ENCODE peak calls at places on chromosomes 6 and 20, in four cellular contexts. One of them, this sample, is unnamed.

GRCh38 chr6:10414766-10415592 is at the start of gene TFAP2A:
- DNase-seq in choroid plexus epithelial cell: no peak
- DNase-seq in lower lobe of right lung: no peak
- DNase-seq in fibroblast of the aortic adventitia: peak; percentile 73
- DNase-seq in this sample: peak; percentile 59

GRCh38 chr20:17626217-17627007 is 55.6 kb downstream of the RRBP1 start:
- DNase-seq in fibroblast of the aortic adventitia: no peak
- DNase-seq in choroid plexus epithelial cell: no peak
- DNase-seq in lower lobe of right lung: peak; percentile 53
- DNase-seq in this sample: no peak

GRCh38 chr20:21632031-21632430 is 73.4 kb upstream of the PAX1 start:
- DNase-seq in fibroblast of the aortic adventitia: no peak
- DNase-seq in choroid plexus epithelial cell: no peak
- DNase-seq in lower lobe of right lung: no peak
- DNase-seq in this sample: no peak

GRCh38 chr6:149182262-149182661 is 135.2 kb upstream of the TAB2 start:
- DNase-seq in choroid plexus epithelial cell: no peak
- DNase-seq in fibroblast of the aortic adventitia: peak; percentile 59
- DNase-seq in lower lobe of right lung: no peak
- DNase-seq in this sample: peak; percentile 30

GRCh38 chr6:140480852-140481251 is 1106.4 kb upstream of the CITED2 start:
- DNase-seq in lower lobe of right lung: no peak
- DNase-seq in choroid plexus epithelial cell: peak; percentile 56
- DNase-seq in fibroblast of the aortic adventitia: peak; percentile 86
- DNase-seq in this sample: peak; percentile 61

GRCh38 chr6:1581120-1581991 is 28.4 kb upstream of the FOXC1 start:
- DNase-seq in fibroblast of the aortic adventitia: no peak
- DNase-seq in lower lobe of right lung: no peak
- DNase-seq in choroid plexus epithelial cell: no peak
- DNase-seq in this sample: no peak

GRCh38 chr6:139117734-139118133 is 17.1 kb upstream of the HECA start:
- DNase-seq in lower lobe of right lung: no peak
- DNase-seq in fibroblast of the aortic adventitia: no peak
- DNase-seq in choroid plexus epithelial cell: peak; percentile 34
- DNase-seq in this sample: no peak

GRCh38 chr6:53090576-53090975 is 25.4 kb downstream of the FBXO9 start:
- DNase-seq in lower lobe of right lung: no peak
- DNase-seq in choroid plexus epithelial cell: no peak
- DNase-seq in fibroblast of the aortic adventitia: peak; percentile 33
- DNase-seq in this sample: peak; percentile 14

GRCh38 chr6:24205020-24205492 is 79.0 kb downstream of the NRSN1 start:
- DNase-seq in choroid plexus epithelial cell: peak; percentile 66
- DNase-seq in fibroblast of the aortic adventitia: peak; percentile 44
- DNase-seq in lower lobe of right lung: no peak
- DNase-seq in this sample: peak; percentile 62

GRCh38 chr6:36844232-36845170 is 5.3 kb upstream of the CPNE5 start:
- DNase-seq in lower lobe of right lung: no peak
- DNase-seq in fibroblast of the aortic adventitia: no peak
- DNase-seq in choroid plexus epithelial cell: no peak
- DNase-seq in this sample: no peak

GRCh38 chr20:59120491-59120890 is 43.1 kb upstream of the ZNF831 start:
- DNase-seq in fibroblast of the aortic adventitia: no peak
- DNase-seq in choroid plexus epithelial cell: no peak
- DNase-seq in lower lobe of right lung: no peak
- DNase-seq in this sample: no peak

GRCh38 chr6:99467509-99468106 is 42.5 kb upstream of the PNISR start:
- DNase-seq in lower lobe of right lung: no peak
- DNase-seq in fibroblast of the aortic adventitia: peak; percentile 52
- DNase-seq in choroid plexus epithelial cell: peak; percentile 48
- DNase-seq in this sample: peak; percentile 49

GRCh38 chr6:29763491-29764289 is 40.5 kb downstream of the HLA-F start:
- DNase-seq in lower lobe of right lung: no peak
- DNase-seq in choroid plexus epithelial cell: peak; percentile 74
- DNase-seq in fibroblast of the aortic adventitia: peak; percentile 90
- DNase-seq in this sample: peak; percentile 89

GRCh38 chr6:26552640-26553189 is 14.5 kb downstream of the HMGN4 start:
- DNase-seq in fibroblast of the aortic adventitia: no peak
- DNase-seq in choroid plexus epithelial cell: no peak
- DNase-seq in lower lobe of right lung: no peak
- DNase-seq in this sample: no peak

GRCh38 chr6:26554669-26555504 is 16.7 kb downstream of the HMGN4 start:
- DNase-seq in lower lobe of right lung: no peak
- DNase-seq in fibroblast of the aortic adventitia: peak; percentile 72
- DNase-seq in choroid plexus epithelial cell: peak; percentile 71
- DNase-seq in this sample: peak; percentile 64

GRCh38 chr6:26555505-26556262 is 17.5 kb downstream of the HMGN4 start:
- DNase-seq in lower lobe of right lung: no peak
- DNase-seq in choroid plexus epithelial cell: peak; percentile 56
- DNase-seq in fibroblast of the aortic adventitia: no peak
- DNase-seq in this sample: no peak

GRCh38 chr6:26553264-26553738 is 15.1 kb downstream of the HMGN4 start:
- DNase-seq in choroid plexus epithelial cell: peak; percentile 81
- DNase-seq in fibroblast of the aortic adventitia: peak; percentile 88
- DNase-seq in lower lobe of right lung: peak; percentile 64
- DNase-seq in this sample: peak; percentile 81

DNA sequence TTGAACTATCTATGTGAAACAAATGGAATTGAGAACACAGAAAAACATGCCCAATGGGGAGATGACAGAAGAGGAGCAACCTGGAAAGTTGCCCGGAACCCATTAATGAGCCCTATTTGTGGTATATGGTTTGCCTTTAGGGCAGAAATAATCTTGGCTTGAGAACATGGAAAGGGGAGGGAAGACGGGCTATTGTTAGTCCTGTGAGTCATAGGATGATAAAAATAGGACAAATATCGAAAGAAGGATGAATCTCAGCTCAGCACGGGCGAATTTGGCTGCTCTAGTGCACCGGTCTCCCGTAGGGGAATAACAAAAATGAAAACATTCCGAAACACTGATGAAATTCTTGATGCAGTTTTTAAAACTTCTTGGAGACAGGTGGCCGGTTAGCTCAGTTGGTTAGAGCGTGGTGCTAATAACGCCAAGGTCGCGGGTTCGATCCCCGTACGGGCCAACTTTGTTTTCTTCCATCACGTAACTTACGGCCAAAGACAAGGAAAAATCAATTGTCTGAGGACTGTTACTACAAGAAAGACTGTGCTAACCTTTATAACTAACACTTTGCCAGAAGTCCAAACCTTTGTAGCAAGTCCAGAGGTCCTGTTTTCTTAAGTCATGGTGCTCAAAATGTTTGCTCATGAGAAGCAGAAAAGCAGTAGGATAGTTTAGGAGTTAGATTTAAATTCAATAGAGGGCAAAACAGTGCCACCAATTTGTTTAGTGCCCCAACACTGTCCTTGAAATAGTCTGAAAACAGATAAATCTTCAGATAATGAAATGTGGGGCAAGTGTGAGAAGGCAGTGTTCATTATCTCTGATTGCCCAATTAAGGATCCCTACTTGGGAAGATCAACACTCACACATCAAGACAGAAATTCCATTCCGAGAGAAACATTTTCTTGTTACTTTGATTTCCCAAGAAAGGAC is 15.8 kb downstream of the HMGN4 start:
- DNase-seq in choroid plexus epithelial cell: peak; percentile 96
- DNase-seq in lower lobe of right lung: peak; percentile 77
- DNase-seq in fibroblast of the aortic adventitia: peak; percentile 99
- DNase-seq in this sample: peak; percentile 96
- H3K4me3 ChIP-seq in choroid plexus epithelial cell: peak overlapping the region; percentile 60
- H3K4me3 ChIP-seq in lower lobe of right lung: peak overlapping the region; percentile 55
- H3K4me3 ChIP-seq in fibroblast of the aortic adventitia: peak overlapping the region; percentile 59
- H3K4me3 ChIP-seq in this sample: peak overlapping the region; percentile 61

GRCh38 chr6:135182120-135182992 is 1.2 kb downstream of the MYB start:
- DNase-seq in choroid plexus epithelial cell: no peak
- DNase-seq in lower lobe of right lung: peak; percentile 64
- DNase-seq in fibroblast of the aortic adventitia: peak; percentile 13
- DNase-seq in this sample: no peak

GRCh38 chr6:135185483-135185882 is 4.4 kb downstream of the MYB start:
- DNase-seq in lower lobe of right lung: no peak
- DNase-seq in fibroblast of the aortic adventitia: no peak
- DNase-seq in choroid plexus epithelial cell: no peak
- DNase-seq in this sample: no peak

GRCh38 chr6:135182993-135183531 is 2.0 kb downstream of the MYB start:
- DNase-seq in choroid plexus epithelial cell: no peak
- DNase-seq in lower lobe of right lung: peak; percentile 70
- DNase-seq in fibroblast of the aortic adventitia: no peak
- DNase-seq in this sample: no peak

GRCh38 chr6:135181333-135182119 is 418 bp downstream of the MYB start:
- DNase-seq in fibroblast of the aortic adventitia: peak; percentile 22
- DNase-seq in lower lobe of right lung: no peak
- DNase-seq in choroid plexus epithelial cell: no peak
- DNase-seq in this sample: no peak

GRCh38 chr6:135183532-135184440 is 2.7 kb downstream of the MYB start:
- DNase-seq in choroid plexus epithelial cell: peak; percentile 70
- DNase-seq in lower lobe of right lung: peak; percentile 66
- DNase-seq in fibroblast of the aortic adventitia: peak; percentile 24
- DNase-seq in this sample: peak; percentile 57
- TF ChIP-seq CTCF in choroid plexus epithelial cell: peak; percentile 78
- TF ChIP-seq CTCF in lower lobe of right lung: peak; percentile 55
- TF ChIP-seq CTCF in fibroblast of the aortic adventitia: peak; percentile 56
- TF ChIP-seq CTCF in this sample: peak; percentile 66

GRCh38 chr20:9672976-9673375 is 158.6 kb downstream of the LAMP5 start:
- DNase-seq in fibroblast of the aortic adventitia: no peak
- DNase-seq in lower lobe of right lung: no peak
- DNase-seq in choroid plexus epithelial cell: no peak
- DNase-seq in this sample: no peak
- H3K4me3 ChIP-seq in fibroblast of the aortic adventitia: no peak overlapping the region
- H3K4me3 ChIP-seq in lower lobe of right lung: no peak overlapping the region
- H3K4me3 ChIP-seq in choroid plexus epithelial cell: no peak overlapping the region
- H3K4me3 ChIP-seq in this sample: no peak overlapping the region

GRCh38 chr6:2738373-2738979 is 12.2 kb downstream of the MYLK4 start:
- DNase-seq in lower lobe of right lung: no peak
- DNase-seq in choroid plexus epithelial cell: peak; percentile 81
- DNase-seq in fibroblast of the aortic adventitia: peak; percentile 77
- DNase-seq in this sample: peak; percentile 79
- TF ChIP-seq CTCF in lower lobe of right lung: peak; percentile 55
- TF ChIP-seq CTCF in choroid plexus epithelial cell: peak; percentile 86
- TF ChIP-seq CTCF in fibroblast of the aortic adventitia: peak; percentile 79
- TF ChIP-seq CTCF in this sample: peak; percentile 85

GRCh38 chr6:16135078-16135477 is 6.2 kb downstream of the MYLIP start:
- DNase-seq in fibroblast of the aortic adventitia: peak; percentile 53
- DNase-seq in choroid plexus epithelial cell: peak; percentile 17
- DNase-seq in lower lobe of right lung: no peak
- DNase-seq in this sample: no peak
- H3K4me3 ChIP-seq in fibroblast of the aortic adventitia: no peak overlapping the region
- H3K4me3 ChIP-seq in choroid plexus epithelial cell: no peak overlapping the region
- H3K4me3 ChIP-seq in lower lobe of right lung: peak overlapping the region; percentile 2
- H3K4me3 ChIP-seq in this sample: no peak overlapping the region

DNA sequence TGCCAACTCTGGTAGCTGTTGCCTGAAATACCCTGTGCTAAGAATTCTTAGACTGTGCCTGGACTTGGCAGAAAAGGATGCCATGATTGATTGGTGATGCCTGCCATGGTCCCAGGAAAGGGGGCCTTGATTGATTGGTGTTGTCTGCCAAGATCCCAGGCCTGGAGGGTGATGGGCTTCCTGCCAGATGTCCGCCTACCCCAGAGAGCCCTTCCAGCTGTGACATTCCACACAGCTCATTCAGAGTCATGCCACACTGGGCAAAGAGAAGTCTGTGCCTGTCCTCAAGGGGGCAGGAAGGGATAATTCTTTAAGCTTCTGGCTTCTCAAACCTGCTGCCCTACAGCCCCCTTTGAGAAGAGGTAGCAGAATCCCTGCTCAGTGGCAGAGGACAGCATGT is 24.6 kb downstream of the RIMS4 start:
- DNase-seq in choroid plexus epithelial cell: no peak
- DNase-seq in lower lobe of right lung: no peak
- DNase-seq in fibroblast of the aortic adventitia: peak; percentile 34
- DNase-seq in this sample: peak; percentile 7
- TF ChIP-seq CTCF in choroid plexus epithelial cell: no peak
- TF ChIP-seq CTCF in lower lobe of right lung: no peak
- TF ChIP-seq CTCF in fibroblast of the aortic adventitia: peak; percentile 27
- TF ChIP-seq CTCF in this sample: no peak

DNA sequence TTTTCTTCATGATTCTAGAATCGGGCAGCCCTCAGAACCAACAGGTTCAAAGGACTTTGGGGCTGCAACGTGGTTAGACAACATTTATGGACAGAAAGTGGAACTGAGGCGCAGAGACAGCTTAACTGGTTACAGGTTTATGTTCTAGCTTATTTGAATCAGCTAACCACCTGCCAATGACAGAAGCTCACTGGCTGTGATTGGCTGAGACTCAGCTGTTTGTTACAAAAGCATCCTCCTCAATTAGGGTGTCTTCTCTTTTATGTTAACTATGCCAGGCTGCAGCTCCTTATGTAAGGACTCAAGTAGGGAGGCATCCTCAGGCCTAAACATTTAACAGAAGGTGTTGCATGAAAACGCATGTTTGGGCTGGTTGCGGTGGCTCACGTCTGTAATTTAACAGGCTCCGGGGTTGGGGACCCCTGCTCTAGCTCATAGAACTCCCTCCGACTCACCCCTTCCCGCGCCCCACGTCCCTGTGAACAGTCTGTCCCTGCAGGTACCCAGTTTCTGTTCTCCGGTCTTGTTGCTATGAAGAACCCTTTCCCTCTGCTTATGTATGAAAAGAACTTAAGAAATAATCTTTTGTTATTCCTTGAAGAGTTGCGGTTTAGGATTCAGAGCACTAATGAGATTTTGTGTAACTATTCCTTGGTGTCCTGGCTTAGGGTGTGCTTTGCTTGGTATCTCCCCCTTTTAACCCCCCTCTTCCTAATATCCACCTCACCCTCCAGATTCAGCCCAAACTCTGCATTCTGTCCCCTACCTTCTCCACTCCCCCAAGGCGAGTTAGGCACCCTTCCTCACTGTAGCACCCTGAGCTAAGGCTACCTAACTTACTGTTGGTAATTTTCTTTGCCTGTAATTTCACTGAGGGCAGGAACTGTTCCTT is 1.2 kb upstream of the TMEM181 start:
- DNase-seq in choroid plexus epithelial cell: no peak
- DNase-seq in fibroblast of the aortic adventitia: no peak
- DNase-seq in lower lobe of right lung: no peak
- DNase-seq in this sample: no peak
- H3K4me3 ChIP-seq in choroid plexus epithelial cell: no peak overlapping the region
- H3K4me3 ChIP-seq in fibroblast of the aortic adventitia: no peak overlapping the region
- H3K4me3 ChIP-seq in lower lobe of right lung: peak overlapping the region; percentile 90
- H3K4me3 ChIP-seq in this sample: no peak overlapping the region

DNA sequence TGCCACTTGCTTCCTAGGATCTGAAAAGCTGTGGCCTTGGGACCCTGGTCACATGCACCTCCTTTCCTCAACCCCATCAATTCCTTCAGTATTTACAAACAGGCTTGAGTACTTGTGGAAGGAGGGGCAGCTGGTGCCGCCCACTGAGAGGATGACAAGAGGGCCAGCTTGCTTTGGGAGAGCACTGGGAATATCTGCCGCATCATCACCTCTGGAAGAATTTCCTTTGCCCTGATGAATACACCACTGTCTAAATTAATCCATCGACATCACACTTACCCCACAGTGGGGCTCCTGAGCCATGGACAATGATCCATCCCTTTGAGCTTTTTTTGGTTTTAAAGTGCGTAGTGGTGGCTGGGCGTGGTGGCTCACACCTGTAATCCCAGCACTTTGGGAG is 25.9 kb downstream of the TBC1D20 start:
- DNase-seq in choroid plexus epithelial cell: no peak
- DNase-seq in fibroblast of the aortic adventitia: no peak
- DNase-seq in lower lobe of right lung: no peak
- DNase-seq in this sample: no peak
- TF ChIP-seq CTCF in choroid plexus epithelial cell: no peak
- TF ChIP-seq CTCF in fibroblast of the aortic adventitia: no peak
- TF ChIP-seq CTCF in lower lobe of right lung: no peak
- TF ChIP-seq CTCF in this sample: no peak

This sample was measured in fibroblast of pulmonary artery.